ENCODE peak calls at places on chromosomes 13 and 19, in six cellular contexts. C is WTC11, U is fibroblast of pulmonary artery, D is hypothalamus, N is RKO, J is breast epithelium. M is an unnamed sample.

GRCh38 chr19:5273782-5274181 is 66.8 kb downstream of the PTPRS start:
- DNase-seq in U (no peak), N (no peak), C (no peak), D (no peak), J (no peak), M (no peak)

GRCh38 chr13:43776680-43777079 is 10.1 kb downstream of the ENOX1 start:
- DNase-seq in N (no peak), D (no peak), C (no peak), J (no peak), U (peak), M (no peak)

GRCh38 chr13:93079294-93079693 is 147.3 kb upstream of the GPC6 start:
- DNase-seq in J (no peak), N (no peak), C (no peak), U (peak), D (no peak), M (no peak)

GRCh38 chr19:7197169-7197759 is 97.0 kb downstream of the INSR start:
- DNase-seq in J (peak), N (peak), D (peak), C (peak), U (peak), M (peak)

GRCh38 chr13:20610006-20610405 is 43.0 kb downstream of the IFT88 start:
- DNase-seq in J (no peak), U (no peak), N (no peak), C (no peak), D (no peak), M (no peak)

GRCh38 chr19:50447053-50447452 is 14.4 kb downstream of the MYBPC2 start:
- DNase-seq in J (no peak), D (no peak), U (no peak), C (no peak), N (no peak), M (no peak)

GRCh38 chr19:46181386-46181774 is 33.3 kb downstream of the IGFL2 start:
- DNase-seq in D (no peak), N (peak), J (no peak), U (peak), C (no peak), M (no peak)

GRCh38 chr13:23707674-23708073 is 137.5 kb downstream of the TNFRSF19 start:
- DNase-seq in D (no peak), N (no peak), C (no peak), U (peak), J (no peak), M (no peak)

GRCh38 chr13:97474581-97474980 is 40.6 kb downstream of the RAP2A start:
- DNase-seq in C (no peak), N (no peak), U (no peak), J (no peak), D (no peak), M (no peak)

GRCh38 chr13:101919541-101920306 is 467.2 kb downstream of the ITGBL1 start:
- DNase-seq in D (no peak), J (no peak), U (peak), N (no peak), C (peak), M (peak)

GRCh38 chr13:112888238-112889111 is 80.5 kb upstream of the MCF2L start:
- DNase-seq in D (no peak), U (no peak), C (no peak), N (no peak), J (no peak), M (no peak)

GRCh38 chr19:43725468-43725867 is 9.6 kb downstream of the IRGC start:
- DNase-seq in C (no peak), D (no peak), J (no peak), U (peak), N (no peak), M (no peak)

GRCh38 chr19:11872624-11873023 is 15.0 kb upstream of the ZNF69 start:
- DNase-seq in D (no peak), U (no peak), N (no peak), C (no peak), J (no peak), M (no peak)

GRCh38 chr19:44202470-44202869 is 9.9 kb upstream of the ZNF227 start:
- DNase-seq in J (no peak), C (no peak), U (peak), N (no peak), D (no peak), M (no peak)

GRCh38 chr19:29752450-29753025 is 37.5 kb upstream of the C19orf12 start:
- DNase-seq in J (no peak), C (no peak), N (no peak), U (no peak), D (no peak), M (no peak)

GRCh38 chr13:102597029-102598015 is 536 bp downstream of the TPP2 start:
- DNase-seq in N (peak), J (no peak), C (no peak), D (peak), U (peak), M (no peak)

GRCh38 chr13:106802917-106803316 is 235.0 kb upstream of the ARGLU1 start:
- DNase-seq in D (no peak), C (no peak), U (no peak), N (no peak), J (no peak), M (no peak)

GRCh38 chr13:33169273-33169980 is 116.1 kb downstream of the STARD13 start:
- DNase-seq in N (peak), C (no peak), D (no peak), U (peak), J (no peak), M (no peak)

GRCh38 chr19:4284176-4284958 is 5.3 kb downstream of the SHD start:
- DNase-seq in U (no peak), J (no peak), N (peak), C (peak), D (no peak), M (no peak)

GRCh38 chr19:34217952-34218817 is 36.2 kb upstream of the GARRE1 start:
- DNase-seq in J (no peak), N (no peak), D (no peak), U (peak), C (no peak), M (peak)

GRCh38 chr19:10852098-10852800 is 4.0 kb downstream of the C19orf38 start:
- DNase-seq in N (peak), C (no peak), J (no peak), D (no peak), U (peak), M (no peak)

GRCh38 chr13:23579886-23580706 is 9.9 kb downstream of the TNFRSF19 start:
- DNase-seq in U (no peak), N (no peak), C (no peak), D (no peak), J (no peak), M (no peak)

GRCh38 chr13:73417012-73417615 is 358.3 kb downstream of the KLF5 start:
- DNase-seq in N (peak), U (no peak), D (no peak), J (no peak), C (no peak), M (no peak)

GRCh38 chr13:84400711-84401110 is 518.4 kb upstream of the SLITRK1 start:
- DNase-seq in C (no peak), N (peak), D (no peak), J (no peak), U (peak), M (no peak)

GRCh38 chr13:112053744-112054615 is 13.0 kb upstream of the SOX1 start:
- DNase-seq in U (no peak), D (no peak), C (peak), N (no peak), J (no peak), M (no peak)